ENCODE peak calls at places on chromosomes 11 and 22, in four cellular contexts. J, W, E and C are unnamed samples. For H3K27me3, the result is how much of the 10 kb centered on the place peaks cover.

GRCh38 chr11:14390669-14391068 is 31.7 kb upstream of the RRAS2 start:
- DNase-seq in J (no peak), W (no peak), E (no peak), C (no peak)

GRCh38 chr11:20000393-20001134 is 159.7 kb downstream of the DBX1 start:
- DNase-seq in J (no peak), W (no peak), E (no peak), C (no peak)

GRCh38 chr11:112421854-112422253 is 161.2 kb upstream of the PLET1 start:
- DNase-seq in J (no peak), W (no peak), E (no peak), C (no peak)

GRCh38 chr11:76205252-76206076 is 838 bp downstream of the WNT11 start:
- DNase-seq in J (no peak), W (peak), E (peak), C (no peak)

GRCh38 chr11:29628584-29628983 is 388.2 kb downstream of the KCNA4 start:
- DNase-seq in J (no peak), W (no peak), E (no peak), C (no peak)

GRCh38 chr11:212150-213100 is 4.9 kb downstream of the RIC8A start:
- DNase-seq in J (no peak), W (no peak), E (no peak), C (no peak)

GRCh38 chr22:48803993-48804810 is 1023.5 kb downstream of the BRD1 start:
- DNase-seq in J (no peak), W (no peak), E (no peak), C (no peak)

GRCh38 chr11:110176366-110177056 is 83.3 kb downstream of the ZC3H12C start:
- DNase-seq in J (no peak), W (no peak), E (peak), C (no peak)

GRCh38 chr11:130580372-130580771 is 131.9 kb downstream of the ADAMTS15 start:
- DNase-seq in J (peak), W (no peak), E (peak), C (peak)

GRCh38 chr11:102573851-102574250 is 43.3 kb upstream of the MMP7 start:
- DNase-seq in J (no peak), W (no peak), E (peak), C (no peak)

GRCh38 chr11:12220305-12220704 is 109.9 kb downstream of the MICAL2 start:
- DNase-seq in J (no peak), W (peak), E (no peak), C (no peak)

GRCh38 chr22:20043057-20043996 is 22.4 kb downstream of the TANGO2 start:
- DNase-seq in J (no peak), W (peak), E (no peak), C (no peak)

GRCh38 chr11:39768214-39768613 is 1691.2 kb downstream of the LRRC4C start:
- DNase-seq in J (no peak), W (no peak), E (no peak), C (no peak)

GRCh38 chr11:74770456-74770855 is 21.8 kb downstream of the RNF169 start:
- DNase-seq in J (no peak), W (no peak), E (no peak), C (no peak)

GRCh38 chr11:67271548-67272284 is 5.4 kb downstream of the GRK2 start:
- DNase-seq in J (peak), W (no peak), E (peak), C (no peak)

GRCh38 chr11:35236667-35237003 is 97.7 kb downstream of the CD44 start:
- DNase-seq in J (no peak), W (no peak), E (no peak), C (peak)

GRCh38 chr22:39543095-39543494 is 10.5 kb upstream of the RPS19BP1 start:
- DNase-seq in J (no peak), W (no peak), E (peak), C (no peak)

GRCh38 chr11:119566299-119566698 is 143.3 kb upstream of the THY1 start:
- DNase-seq in J (no peak), W (no peak), E (no peak), C (no peak)

GRCh38 chr11:58628446-58628845 is 6.0 kb downstream of the CNTF start:
- DNase-seq in J (no peak), W (no peak), E (no peak), C (no peak)

GRCh38 chr22:44026066-44026629 is 2.0 kb downstream of the PARVB start:
- DNase-seq in J (no peak), W (no peak), E (peak), C (no peak)

GRCh38 chr22:38570841-38571364 is 920 bp upstream of the DMC1 start:
- DNase-seq in J (no peak), W (peak), E (peak), C (peak)

DNA sequence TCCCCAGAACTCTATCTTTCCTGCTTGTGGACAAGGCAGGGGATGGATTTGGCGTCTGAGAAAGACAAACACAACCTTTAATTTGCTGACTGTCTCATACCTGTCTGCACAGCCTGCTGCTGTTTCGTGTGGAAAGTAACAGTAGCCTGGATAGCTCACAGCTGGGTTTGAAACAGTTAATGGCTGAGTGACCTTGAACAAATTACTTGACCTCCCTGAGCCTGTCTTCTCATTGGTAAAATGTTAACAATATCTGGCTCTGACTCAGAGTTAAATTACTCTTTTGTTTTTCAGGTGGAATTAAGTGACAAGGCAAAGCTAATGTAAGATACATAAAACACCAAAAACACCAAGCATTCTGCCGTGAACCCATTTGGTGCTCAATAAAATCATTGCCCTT is 41.1 kb upstream of the ADA2 start:
- DNase-seq in J (no peak), W (no peak), E (no peak), C (no peak)
- H3K27me3 ChIP-seq in J (under half), W (under half), E (under half), C (under half)

DNA sequence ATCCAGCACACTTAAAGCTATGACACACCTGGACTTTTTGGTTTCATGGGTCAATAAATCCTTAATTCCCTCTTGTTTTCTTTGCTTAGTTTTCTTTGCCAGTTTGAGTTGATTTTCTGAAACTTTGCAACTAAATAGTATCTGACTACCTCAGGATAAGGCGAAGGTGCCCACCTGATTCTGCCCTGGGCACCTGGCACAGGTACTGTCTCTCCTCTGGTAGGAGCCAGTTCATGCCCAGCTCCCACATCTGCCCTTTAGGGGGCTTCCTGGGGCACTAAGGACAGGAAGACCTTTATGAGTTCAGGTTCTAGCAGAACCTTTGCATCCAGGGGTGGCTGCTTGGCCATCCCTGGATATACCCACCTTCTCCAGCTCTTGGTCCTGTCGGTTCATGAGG is 19.6 kb upstream of the KCNJ11 start:
- DNase-seq in J (no peak), W (peak), E (no peak), C (no peak)
- H3K27ac ChIP-seq in J (no peak), W (no peak), E (no peak), C (no peak)

GRCh38 chr11:2732261-2732939 is 32.6 kb upstream of the KCNQ1OT1 start:
- DNase-seq in J (no peak), W (peak), E (no peak), C (no peak)
- H3K27me3 ChIP-seq in J (under half), W (under half), E (under half), C (under half)

GRCh38 chr22:27686534-27686933 is 115.0 kb downstream of the MN1 start:
- DNase-seq in J (no peak), W (peak), E (no peak), C (no peak)
- H3K27ac ChIP-seq in J (peak), W (no peak), E (no peak), C (no peak)

GRCh38 chr11:124313131-124313530 is 618 bp downstream of the OR8D1 start:
- DNase-seq in J (no peak), W (no peak), E (no peak), C (no peak)
- H3K27me3 ChIP-seq in J (under half), W (under half), E (under half), C (under half)

GRCh38 chr22:35549338-35549737 is 8.7 kb downstream of the RASD2 start:
- DNase-seq in J (no peak), W (no peak), E (peak), C (no peak)
- H3K27ac ChIP-seq in J (no peak), W (no peak), E (peak), C (no peak)